ENCODE peak calls at places on chromosome 20, in nine cellular contexts. One of them, this sample, is unnamed.

GRCh38 chr20:53656653-53657288 is 63.1 kb upstream of the ZNF217 start:
- DNase-seq in RWPE2: no peak
- DNase-seq in MM.1S: no peak
- DNase-seq in mesothelial cell of epicardium: no peak
- DNase-seq in CD4-positive, alpha-beta T cell: no peak
- DNase-seq in left lung: no peak
- DNase-seq in prostate gland: no peak
- DNase-seq in psoas muscle: no peak
- DNase-seq in AG09319: peak; percentile 44
- DNase-seq in this sample: no peak

GRCh38 chr20:531608-532007 is 12.0 kb downstream of the CSNK2A1 start:
- DNase-seq in CD4-positive, alpha-beta T cell: no peak
- DNase-seq in MM.1S: no peak
- DNase-seq in left lung: no peak
- DNase-seq in RWPE2: no peak
- DNase-seq in prostate gland: no peak
- DNase-seq in AG09319: no peak
- DNase-seq in psoas muscle: no peak
- DNase-seq in mesothelial cell of epicardium: no peak
- DNase-seq in this sample: no peak

GRCh38 chr20:62823688-62824475 is 7.0 kb downstream of the COL9A3 start:
- DNase-seq in RWPE2: no peak
- DNase-seq in MM.1S: no peak
- DNase-seq in AG09319: no peak
- DNase-seq in prostate gland: no peak
- DNase-seq in left lung: no peak
- DNase-seq in mesothelial cell of epicardium: no peak
- DNase-seq in psoas muscle: no peak
- DNase-seq in CD4-positive, alpha-beta T cell: no peak
- DNase-seq in this sample: no peak

GRCh38 chr20:10490706-10491105 is 55.6 kb downstream of the SLX4IP start:
- DNase-seq in CD4-positive, alpha-beta T cell: no peak
- DNase-seq in MM.1S: no peak
- DNase-seq in RWPE2: no peak
- DNase-seq in left lung: no peak
- DNase-seq in prostate gland: no peak
- DNase-seq in psoas muscle: no peak
- DNase-seq in mesothelial cell of epicardium: no peak
- DNase-seq in AG09319: no peak
- DNase-seq in this sample: no peak

GRCh38 chr20:23391707-23392310 is 29.5 kb downstream of the NAPB start:
- DNase-seq in psoas muscle: no peak
- DNase-seq in RWPE2: no peak
- DNase-seq in CD4-positive, alpha-beta T cell: no peak
- DNase-seq in mesothelial cell of epicardium: no peak
- DNase-seq in MM.1S: no peak
- DNase-seq in AG09319: no peak
- DNase-seq in prostate gland: no peak
- DNase-seq in left lung: no peak
- DNase-seq in this sample: no peak

GRCh38 chr20:57482148-57482547 is 42.8 kb downstream of the CTCFL start:
- DNase-seq in mesothelial cell of epicardium: no peak
- DNase-seq in MM.1S: peak; percentile 74
- DNase-seq in left lung: no peak
- DNase-seq in CD4-positive, alpha-beta T cell: no peak
- DNase-seq in psoas muscle: no peak
- DNase-seq in prostate gland: no peak
- DNase-seq in RWPE2: peak; percentile 65
- DNase-seq in AG09319: no peak
- DNase-seq in this sample: no peak

GRCh38 chr20:59771506-59772372 is 161.7 kb downstream of the SYCP2 start:
- DNase-seq in MM.1S: no peak
- DNase-seq in left lung: peak; percentile 42
- DNase-seq in RWPE2: peak; percentile 69
- DNase-seq in prostate gland: no peak
- DNase-seq in mesothelial cell of epicardium: no peak
- DNase-seq in AG09319: no peak
- DNase-seq in CD4-positive, alpha-beta T cell: peak; percentile 5
- DNase-seq in psoas muscle: no peak
- DNase-seq in this sample: no peak

GRCh38 chr20:43955244-43956191 is 40.9 kb downstream of the TOX2 start:
- DNase-seq in psoas muscle: no peak
- DNase-seq in CD4-positive, alpha-beta T cell: no peak
- DNase-seq in AG09319: peak; percentile 87
- DNase-seq in RWPE2: peak; percentile 95
- DNase-seq in left lung: no peak
- DNase-seq in prostate gland: no peak
- DNase-seq in MM.1S: peak; percentile 83
- DNase-seq in mesothelial cell of epicardium: no peak
- DNase-seq in this sample: no peak

GRCh38 chr20:62636446-62636845 is 5.9 kb upstream of the SLCO4A1 start:
- DNase-seq in left lung: peak; percentile 69
- DNase-seq in mesothelial cell of epicardium: no peak
- DNase-seq in psoas muscle: no peak
- DNase-seq in prostate gland: no peak
- DNase-seq in RWPE2: no peak
- DNase-seq in AG09319: no peak
- DNase-seq in MM.1S: no peak
- DNase-seq in CD4-positive, alpha-beta T cell: no peak
- DNase-seq in this sample: no peak

GRCh38 chr20:58905236-58905635 is 52.7 kb downstream of the GNAS start:
- DNase-seq in prostate gland: no peak
- DNase-seq in AG09319: no peak
- DNase-seq in MM.1S: no peak
- DNase-seq in CD4-positive, alpha-beta T cell: no peak
- DNase-seq in mesothelial cell of epicardium: no peak
- DNase-seq in psoas muscle: no peak
- DNase-seq in RWPE2: no peak
- DNase-seq in left lung: no peak
- DNase-seq in this sample: peak; percentile 10

GRCh38 chr20:39298116-39298515 is 336.0 kb downstream of the DHX35 start:
- DNase-seq in mesothelial cell of epicardium: no peak
- DNase-seq in left lung: peak; percentile 47
- DNase-seq in CD4-positive, alpha-beta T cell: no peak
- DNase-seq in AG09319: no peak
- DNase-seq in RWPE2: no peak
- DNase-seq in MM.1S: no peak
- DNase-seq in psoas muscle: no peak
- DNase-seq in prostate gland: no peak
- DNase-seq in this sample: no peak

GRCh38 chr20:8043687-8044278 is 24.2 kb upstream of the TMX4 start:
- DNase-seq in mesothelial cell of epicardium: no peak
- DNase-seq in left lung: no peak
- DNase-seq in MM.1S: peak; percentile 71
- DNase-seq in psoas muscle: no peak
- DNase-seq in RWPE2: no peak
- DNase-seq in prostate gland: peak; percentile 60
- DNase-seq in AG09319: peak; percentile 20
- DNase-seq in CD4-positive, alpha-beta T cell: no peak
- DNase-seq in this sample: no peak

GRCh38 chr20:61391812-61392520 is 139.9 kb downstream of the CDH4 start:
- DNase-seq in MM.1S: no peak
- DNase-seq in left lung: no peak
- DNase-seq in prostate gland: no peak
- DNase-seq in AG09319: no peak
- DNase-seq in mesothelial cell of epicardium: no peak
- DNase-seq in psoas muscle: no peak
- DNase-seq in CD4-positive, alpha-beta T cell: no peak
- DNase-seq in RWPE2: no peak
- DNase-seq in this sample: no peak

GRCh38 chr20:48535556-48535955 is 292.2 kb downstream of the PREX1 start:
- DNase-seq in AG09319: no peak
- DNase-seq in RWPE2: peak; percentile 68
- DNase-seq in psoas muscle: no peak
- DNase-seq in CD4-positive, alpha-beta T cell: no peak
- DNase-seq in MM.1S: no peak
- DNase-seq in mesothelial cell of epicardium: no peak
- DNase-seq in prostate gland: no peak
- DNase-seq in left lung: no peak
- DNase-seq in this sample: no peak

DNA sequence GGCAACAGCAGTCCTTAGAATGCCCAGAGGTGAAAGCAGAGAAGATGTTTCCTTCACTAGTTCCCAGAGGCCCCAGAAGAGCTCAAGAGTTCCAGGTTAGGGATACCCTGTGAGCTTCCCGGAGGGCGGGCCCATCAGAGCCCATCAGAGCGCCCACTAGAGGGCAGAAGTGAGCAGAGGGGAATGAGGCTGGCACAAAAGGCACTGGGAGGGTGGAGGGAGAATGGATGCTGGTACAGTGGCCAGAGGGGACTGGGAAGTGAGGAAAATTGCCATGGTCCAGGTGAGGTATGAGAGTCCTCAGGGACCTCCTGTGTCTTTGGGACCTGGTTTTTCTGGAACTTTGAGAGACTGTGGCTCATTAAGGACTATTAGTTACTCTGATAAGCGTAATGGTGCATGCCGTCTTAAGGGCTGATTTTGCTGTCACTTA is 57.3 kb downstream of the LINC00237 start:
- DNase-seq in left lung: no peak
- DNase-seq in CD4-positive, alpha-beta T cell: peak; percentile 51
- DNase-seq in mesothelial cell of epicardium: no peak
- DNase-seq in AG09319: no peak
- DNase-seq in MM.1S: peak; percentile 25
- DNase-seq in psoas muscle: peak; percentile 17
- DNase-seq in prostate gland: no peak
- DNase-seq in RWPE2: no peak
- DNase-seq in this sample: peak; percentile 84
- TF ChIP-seq CTCF in left lung: peak; percentile 51
- TF ChIP-seq CTCF in CD4-positive, alpha-beta T cell: peak; percentile 64
- TF ChIP-seq CTCF in mesothelial cell of epicardium: no peak
- TF ChIP-seq CTCF in AG09319: peak; percentile 51
- TF ChIP-seq CTCF in MM.1S: peak; percentile 89
- TF ChIP-seq CTCF in psoas muscle: peak; percentile 50
- TF ChIP-seq CTCF in prostate gland: peak; percentile 27
- TF ChIP-seq CTCF in RWPE2: peak; percentile 66
- TF ChIP-seq CTCF in this sample: peak; percentile 33

GRCh38 chr20:34343458-34344255 is 19.4 kb upstream of the ITCH start:
- DNase-seq in left lung: no peak
- DNase-seq in AG09319: no peak
- DNase-seq in MM.1S: no peak
- DNase-seq in RWPE2: no peak
- DNase-seq in mesothelial cell of epicardium: no peak
- DNase-seq in psoas muscle: no peak
- DNase-seq in CD4-positive, alpha-beta T cell: no peak
- DNase-seq in prostate gland: no peak
- DNase-seq in this sample: no peak
- TF ChIP-seq CTCF in left lung: no peak
- TF ChIP-seq CTCF in AG09319: no peak
- TF ChIP-seq CTCF in MM.1S: no peak
- TF ChIP-seq CTCF in RWPE2: no peak
- TF ChIP-seq CTCF in mesothelial cell of epicardium: no peak
- TF ChIP-seq CTCF in psoas muscle: no peak
- TF ChIP-seq CTCF in CD4-positive, alpha-beta T cell: no peak
- TF ChIP-seq CTCF in prostate gland: no peak
- TF ChIP-seq CTCF in this sample: no peak

GRCh38 chr20:45052698-45053440 is 48.1 kb downstream of the KCNS1 start:
- DNase-seq in AG09319: peak; percentile 84
- DNase-seq in prostate gland: no peak
- DNase-seq in left lung: no peak
- DNase-seq in MM.1S: peak; percentile 81
- DNase-seq in RWPE2: no peak
- DNase-seq in psoas muscle: no peak
- DNase-seq in mesothelial cell of epicardium: no peak
- DNase-seq in CD4-positive, alpha-beta T cell: no peak
- DNase-seq in this sample: no peak
- TF ChIP-seq CTCF in AG09319: no peak
- TF ChIP-seq CTCF in prostate gland: no peak
- TF ChIP-seq CTCF in left lung: no peak
- TF ChIP-seq CTCF in MM.1S: no peak
- TF ChIP-seq CTCF in RWPE2: no peak
- TF ChIP-seq CTCF in psoas muscle: no peak
- TF ChIP-seq CTCF in mesothelial cell of epicardium: no peak
- TF ChIP-seq CTCF in CD4-positive, alpha-beta T cell: no peak
- TF ChIP-seq CTCF in this sample: no peak

GRCh38 chr20:50717312-50717711 is 14.1 kb upstream of the PARD6B start:
- DNase-seq in prostate gland: no peak
- DNase-seq in AG09319: no peak
- DNase-seq in CD4-positive, alpha-beta T cell: no peak
- DNase-seq in psoas muscle: no peak
- DNase-seq in RWPE2: no peak
- DNase-seq in left lung: no peak
- DNase-seq in mesothelial cell of epicardium: no peak
- DNase-seq in MM.1S: no peak
- DNase-seq in this sample: no peak

GRCh38 chr20:50720582-50720981 is 10.8 kb upstream of the PARD6B start:
- DNase-seq in CD4-positive, alpha-beta T cell: no peak
- DNase-seq in left lung: no peak
- DNase-seq in MM.1S: no peak
- DNase-seq in mesothelial cell of epicardium: no peak
- DNase-seq in psoas muscle: no peak
- DNase-seq in prostate gland: no peak
- DNase-seq in AG09319: no peak
- DNase-seq in RWPE2: peak; percentile 11
- DNase-seq in this sample: no peak

GRCh38 chr20:50716518-50716917 is 14.9 kb upstream of the PARD6B start:
- DNase-seq in AG09319: no peak
- DNase-seq in MM.1S: no peak
- DNase-seq in RWPE2: no peak
- DNase-seq in mesothelial cell of epicardium: no peak
- DNase-seq in psoas muscle: no peak
- DNase-seq in prostate gland: no peak
- DNase-seq in CD4-positive, alpha-beta T cell: no peak
- DNase-seq in left lung: no peak
- DNase-seq in this sample: no peak

GRCh38 chr20:50719328-50719727 is 12.1 kb upstream of the PARD6B start:
- DNase-seq in mesothelial cell of epicardium: no peak
- DNase-seq in prostate gland: no peak
- DNase-seq in psoas muscle: no peak
- DNase-seq in CD4-positive, alpha-beta T cell: no peak
- DNase-seq in AG09319: no peak
- DNase-seq in left lung: no peak
- DNase-seq in MM.1S: no peak
- DNase-seq in RWPE2: peak; percentile 39
- DNase-seq in this sample: no peak

DNA sequence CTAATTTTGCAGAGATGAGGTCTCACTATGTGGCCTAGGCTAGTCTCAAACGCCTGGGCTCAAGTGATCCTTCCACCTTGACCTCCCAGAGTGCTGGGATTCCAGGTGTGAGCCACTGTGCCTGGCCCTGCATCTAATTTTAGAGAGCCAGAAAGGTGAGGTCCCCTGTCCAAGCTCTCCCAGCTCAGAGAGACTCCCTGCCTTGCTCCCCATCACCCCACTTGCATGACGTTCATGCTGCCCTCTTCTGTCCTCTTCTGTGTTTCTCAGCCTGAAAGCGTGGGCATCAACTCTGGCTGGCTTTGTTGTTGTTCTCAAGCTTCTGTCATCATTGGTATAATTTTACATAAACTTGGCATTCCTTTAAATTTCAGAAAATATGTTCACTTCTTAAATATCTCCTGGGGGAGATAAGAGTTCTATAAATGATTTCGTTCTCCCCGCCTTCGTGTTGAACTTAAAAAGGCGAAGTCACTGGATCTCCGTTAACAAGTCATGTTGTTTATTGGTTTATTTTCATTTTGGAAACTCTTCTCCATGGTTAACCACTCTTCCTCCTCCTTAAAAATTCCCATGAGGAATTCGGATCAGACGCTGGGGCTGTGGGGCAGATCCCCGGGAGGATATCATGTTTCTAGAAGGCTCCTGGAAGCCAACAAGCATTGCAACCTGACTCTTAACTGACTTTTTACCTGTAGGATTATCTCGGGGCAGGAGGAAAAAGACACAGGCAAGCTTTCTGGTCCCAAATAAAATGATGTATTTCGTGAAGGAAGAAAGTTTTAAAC is 13.2 kb upstream of the PARD6B start:
- DNase-seq in mesothelial cell of epicardium: no peak
- DNase-seq in AG09319: no peak
- DNase-seq in RWPE2: peak; percentile 61
- DNase-seq in left lung: no peak
- DNase-seq in prostate gland: no peak
- DNase-seq in CD4-positive, alpha-beta T cell: no peak
- DNase-seq in psoas muscle: no peak
- DNase-seq in MM.1S: no peak
- DNase-seq in this sample: no peak
- TF ChIP-seq CTCF in mesothelial cell of epicardium: no peak
- TF ChIP-seq CTCF in AG09319: peak; percentile 25
- TF ChIP-seq CTCF in RWPE2: peak; percentile 50
- TF ChIP-seq CTCF in left lung: no peak
- TF ChIP-seq CTCF in prostate gland: no peak
- TF ChIP-seq CTCF in CD4-positive, alpha-beta T cell: no peak
- TF ChIP-seq CTCF in psoas muscle: no peak
- TF ChIP-seq CTCF in MM.1S: no peak
- TF ChIP-seq CTCF in this sample: no peak